ENCODE peak calls at places on chromosome 22, in seven cellular contexts. One of them, this sample, is unnamed.

GRCh38 chr22:50626314-50626855 is 1.6 kb downstream of the ARSA start:
- DNase-seq in GM23248: no peak
- DNase-seq in stimulated activated CD4-positive, alpha-beta T cell treated with anti-CD3 and anti-CD28 coated beads, Interleukin-4, amount 100 ng/mL, for 4 hours: no peak
- DNase-seq in NT2/D1: no peak
- DNase-seq in heart right ventricle: no peak
- DNase-seq in CD8-positive, alpha-beta memory T cell: no peak
- DNase-seq in activated T-helper 9 cell treated with anti-CD3 and anti-CD28 coated beads, Interleukin-2, amount 50 U/mL, for 16 hours: no peak
- DNase-seq in this sample: no peak

GRCh38 chr22:21451545-21452520 is 15.4 kb upstream of the TMEM191C start:
- DNase-seq in GM23248: no peak
- DNase-seq in stimulated activated CD4-positive, alpha-beta T cell treated with anti-CD3 and anti-CD28 coated beads, Interleukin-4, amount 100 ng/mL, for 4 hours: no peak
- DNase-seq in NT2/D1: no peak
- DNase-seq in heart right ventricle: peak; percentile 2
- DNase-seq in CD8-positive, alpha-beta memory T cell: no peak
- DNase-seq in activated T-helper 9 cell treated with anti-CD3 and anti-CD28 coated beads, Interleukin-2, amount 50 U/mL, for 16 hours: no peak
- DNase-seq in this sample: no peak

GRCh38 chr22:42947211-42947990 is 67.5 kb downstream of the PACSIN2 start:
- DNase-seq in GM23248: no peak
- DNase-seq in stimulated activated CD4-positive, alpha-beta T cell treated with anti-CD3 and anti-CD28 coated beads, Interleukin-4, amount 100 ng/mL, for 4 hours: no peak
- DNase-seq in NT2/D1: no peak
- DNase-seq in heart right ventricle: peak; percentile 55
- DNase-seq in CD8-positive, alpha-beta memory T cell: no peak
- DNase-seq in activated T-helper 9 cell treated with anti-CD3 and anti-CD28 coated beads, Interleukin-2, amount 50 U/mL, for 16 hours: no peak
- DNase-seq in this sample: no peak

GRCh38 chr22:46929689-46930225 is 167.3 kb downstream of the TBC1D22A start:
- DNase-seq in GM23248: no peak
- DNase-seq in stimulated activated CD4-positive, alpha-beta T cell treated with anti-CD3 and anti-CD28 coated beads, Interleukin-4, amount 100 ng/mL, for 4 hours: no peak
- DNase-seq in NT2/D1: no peak
- DNase-seq in heart right ventricle: no peak
- DNase-seq in CD8-positive, alpha-beta memory T cell: no peak
- DNase-seq in activated T-helper 9 cell treated with anti-CD3 and anti-CD28 coated beads, Interleukin-2, amount 50 U/mL, for 16 hours: no peak
- DNase-seq in this sample: no peak

GRCh38 chr22:36536717-36537116 is 7.8 kb upstream of the EIF3D start:
- DNase-seq in GM23248: no peak
- DNase-seq in stimulated activated CD4-positive, alpha-beta T cell treated with anti-CD3 and anti-CD28 coated beads, Interleukin-4, amount 100 ng/mL, for 4 hours: no peak
- DNase-seq in NT2/D1: no peak
- DNase-seq in heart right ventricle: no peak
- DNase-seq in CD8-positive, alpha-beta memory T cell: no peak
- DNase-seq in activated T-helper 9 cell treated with anti-CD3 and anti-CD28 coated beads, Interleukin-2, amount 50 U/mL, for 16 hours: no peak
- DNase-seq in this sample: no peak

GRCh38 chr22:39437836-39438704 is 18.7 kb upstream of the MGAT3 start:
- DNase-seq in GM23248: no peak
- DNase-seq in stimulated activated CD4-positive, alpha-beta T cell treated with anti-CD3 and anti-CD28 coated beads, Interleukin-4, amount 100 ng/mL, for 4 hours: no peak
- DNase-seq in NT2/D1: no peak
- DNase-seq in heart right ventricle: no peak
- DNase-seq in CD8-positive, alpha-beta memory T cell: no peak
- DNase-seq in activated T-helper 9 cell treated with anti-CD3 and anti-CD28 coated beads, Interleukin-2, amount 50 U/mL, for 16 hours: no peak
- DNase-seq in this sample: no peak

GRCh38 chr22:30005213-30005857 is 74.9 kb upstream of the HORMAD2 start:
- DNase-seq in GM23248: peak; percentile 70
- DNase-seq in stimulated activated CD4-positive, alpha-beta T cell treated with anti-CD3 and anti-CD28 coated beads, Interleukin-4, amount 100 ng/mL, for 4 hours: peak; percentile 48
- DNase-seq in NT2/D1: peak; percentile 48
- DNase-seq in heart right ventricle: peak; percentile 66
- DNase-seq in CD8-positive, alpha-beta memory T cell: peak; percentile 32
- DNase-seq in activated T-helper 9 cell treated with anti-CD3 and anti-CD28 coated beads, Interleukin-2, amount 50 U/mL, for 16 hours: peak; percentile 38
- DNase-seq in this sample: peak; percentile 78

GRCh38 chr22:28952857-28953256 is 69.5 kb downstream of the ZNRF3 start:
- DNase-seq in GM23248: peak; percentile 40
- DNase-seq in stimulated activated CD4-positive, alpha-beta T cell treated with anti-CD3 and anti-CD28 coated beads, Interleukin-4, amount 100 ng/mL, for 4 hours: no peak
- DNase-seq in NT2/D1: no peak
- DNase-seq in heart right ventricle: no peak
- DNase-seq in CD8-positive, alpha-beta memory T cell: no peak
- DNase-seq in activated T-helper 9 cell treated with anti-CD3 and anti-CD28 coated beads, Interleukin-2, amount 50 U/mL, for 16 hours: no peak
- DNase-seq in this sample: peak; percentile 55

GRCh38 chr22:24728790-24729637 is 45.5 kb downstream of the PIWIL3 start:
- DNase-seq in GM23248: no peak
- DNase-seq in stimulated activated CD4-positive, alpha-beta T cell treated with anti-CD3 and anti-CD28 coated beads, Interleukin-4, amount 100 ng/mL, for 4 hours: no peak
- DNase-seq in NT2/D1: no peak
- DNase-seq in heart right ventricle: peak; percentile 70
- DNase-seq in CD8-positive, alpha-beta memory T cell: no peak
- DNase-seq in activated T-helper 9 cell treated with anti-CD3 and anti-CD28 coated beads, Interleukin-2, amount 50 U/mL, for 16 hours: no peak
- DNase-seq in this sample: peak; percentile 54

GRCh38 chr22:45208993-45209838 is 31.5 kb downstream of the KIAA0930 start:
- DNase-seq in GM23248: peak; percentile 92
- DNase-seq in stimulated activated CD4-positive, alpha-beta T cell treated with anti-CD3 and anti-CD28 coated beads, Interleukin-4, amount 100 ng/mL, for 4 hours: no peak
- DNase-seq in NT2/D1: no peak
- DNase-seq in heart right ventricle: no peak
- DNase-seq in CD8-positive, alpha-beta memory T cell: peak; percentile 15
- DNase-seq in activated T-helper 9 cell treated with anti-CD3 and anti-CD28 coated beads, Interleukin-2, amount 50 U/mL, for 16 hours: peak; percentile 8
- DNase-seq in this sample: peak; percentile 84

GRCh38 chr22:42072606-42073330 is 1.3 kb upstream of the PHETA2 start:
- DNase-seq in GM23248: peak; percentile 33
- DNase-seq in stimulated activated CD4-positive, alpha-beta T cell treated with anti-CD3 and anti-CD28 coated beads, Interleukin-4, amount 100 ng/mL, for 4 hours: no peak
- DNase-seq in NT2/D1: no peak
- DNase-seq in heart right ventricle: no peak
- DNase-seq in CD8-positive, alpha-beta memory T cell: no peak
- DNase-seq in activated T-helper 9 cell treated with anti-CD3 and anti-CD28 coated beads, Interleukin-2, amount 50 U/mL, for 16 hours: no peak
- DNase-seq in this sample: no peak

GRCh38 chr22:38982008-38982927 is at the start of gene APOBEC3B:
- DNase-seq in GM23248: peak; percentile 93
- DNase-seq in stimulated activated CD4-positive, alpha-beta T cell treated with anti-CD3 and anti-CD28 coated beads, Interleukin-4, amount 100 ng/mL, for 4 hours: peak; percentile 67
- DNase-seq in NT2/D1: no peak
- DNase-seq in heart right ventricle: peak; percentile 90
- DNase-seq in CD8-positive, alpha-beta memory T cell: peak; percentile 58
- DNase-seq in activated T-helper 9 cell treated with anti-CD3 and anti-CD28 coated beads, Interleukin-2, amount 50 U/mL, for 16 hours: peak; percentile 56
- DNase-seq in this sample: peak; percentile 93

GRCh38 chr22:23060612-23061400 is 9.5 kb upstream of the GNAZ start:
- DNase-seq in GM23248: no peak
- DNase-seq in stimulated activated CD4-positive, alpha-beta T cell treated with anti-CD3 and anti-CD28 coated beads, Interleukin-4, amount 100 ng/mL, for 4 hours: no peak
- DNase-seq in NT2/D1: no peak
- DNase-seq in heart right ventricle: no peak
- DNase-seq in CD8-positive, alpha-beta memory T cell: no peak
- DNase-seq in activated T-helper 9 cell treated with anti-CD3 and anti-CD28 coated beads, Interleukin-2, amount 50 U/mL, for 16 hours: no peak
- DNase-seq in this sample: no peak

GRCh38 chr22:19429950-19430889 is 1.3 kb downstream of the HIRA start:
- DNase-seq in GM23248: peak; percentile 73
- DNase-seq in stimulated activated CD4-positive, alpha-beta T cell treated with anti-CD3 and anti-CD28 coated beads, Interleukin-4, amount 100 ng/mL, for 4 hours: no peak
- DNase-seq in NT2/D1: no peak
- DNase-seq in heart right ventricle: peak; percentile 28
- DNase-seq in CD8-positive, alpha-beta memory T cell: peak; percentile 15
- DNase-seq in activated T-helper 9 cell treated with anti-CD3 and anti-CD28 coated beads, Interleukin-2, amount 50 U/mL, for 16 hours: no peak
- DNase-seq in this sample: peak; percentile 65

GRCh38 chr22:28791124-28791523 is 9.2 kb downstream of the XBP1 start:
- DNase-seq in GM23248: no peak
- DNase-seq in stimulated activated CD4-positive, alpha-beta T cell treated with anti-CD3 and anti-CD28 coated beads, Interleukin-4, amount 100 ng/mL, for 4 hours: no peak
- DNase-seq in NT2/D1: no peak
- DNase-seq in heart right ventricle: no peak
- DNase-seq in CD8-positive, alpha-beta memory T cell: no peak
- DNase-seq in activated T-helper 9 cell treated with anti-CD3 and anti-CD28 coated beads, Interleukin-2, amount 50 U/mL, for 16 hours: no peak
- DNase-seq in this sample: no peak